ENCODE peak calls at places on chromosomes 5 and 9, in four cellular contexts. One of them, this sample, is unnamed.

GRCh38 chr5:180790020-180790419 is 12.6 kb downstream of the MGAT1 start:
- DNase-seq in CD8-positive, alpha-beta T cell: peak; percentile 42
- DNase-seq in gastrocnemius medialis: no peak
- DNase-seq in brain microvascular endothelial cell: no peak
- DNase-seq in this sample: no peak

GRCh38 chr5:140240987-140241706 is 61.8 kb downstream of the PFDN1 start:
- DNase-seq in CD8-positive, alpha-beta T cell: no peak
- DNase-seq in gastrocnemius medialis: peak; percentile 99
- DNase-seq in brain microvascular endothelial cell: peak; percentile 94
- DNase-seq in this sample: peak; percentile 93

GRCh38 chr5:56303511-56303910 is 70.4 kb upstream of the ANKRD55 start:
- DNase-seq in CD8-positive, alpha-beta T cell: no peak
- DNase-seq in gastrocnemius medialis: no peak
- DNase-seq in brain microvascular endothelial cell: no peak
- DNase-seq in this sample: no peak

GRCh38 chr9:95791695-95792094 is 83.8 kb upstream of the ERCC6L2 start:
- DNase-seq in CD8-positive, alpha-beta T cell: no peak
- DNase-seq in gastrocnemius medialis: no peak
- DNase-seq in brain microvascular endothelial cell: no peak
- DNase-seq in this sample: no peak

GRCh38 chr9:98806394-98807069 is 938 bp upstream of the GALNT12 start:
- DNase-seq in CD8-positive, alpha-beta T cell: no peak
- DNase-seq in gastrocnemius medialis: no peak
- DNase-seq in brain microvascular endothelial cell: no peak
- DNase-seq in this sample: no peak

GRCh38 chr5:107557051-107557658 is 113.6 kb downstream of the EFNA5 start:
- DNase-seq in CD8-positive, alpha-beta T cell: no peak
- DNase-seq in gastrocnemius medialis: peak; percentile 33
- DNase-seq in brain microvascular endothelial cell: peak; percentile 18
- DNase-seq in this sample: no peak

GRCh38 chr5:108925073-108925472 is 177.4 kb downstream of the FER start:
- DNase-seq in CD8-positive, alpha-beta T cell: no peak
- DNase-seq in gastrocnemius medialis: no peak
- DNase-seq in brain microvascular endothelial cell: no peak
- DNase-seq in this sample: no peak

GRCh38 chr5:152883061-152883460 is 478.0 kb upstream of the NMUR2 start:
- DNase-seq in CD8-positive, alpha-beta T cell: no peak
- DNase-seq in gastrocnemius medialis: no peak
- DNase-seq in brain microvascular endothelial cell: no peak
- DNase-seq in this sample: no peak

GRCh38 chr5:75513841-75514240 is 2.1 kb downstream of the POLK start:
- DNase-seq in CD8-positive, alpha-beta T cell: no peak
- DNase-seq in gastrocnemius medialis: no peak
- DNase-seq in brain microvascular endothelial cell: no peak
- DNase-seq in this sample: no peak

GRCh38 chr5:95866431-95867063 is 44.0 kb upstream of the GLRX start:
- DNase-seq in CD8-positive, alpha-beta T cell: no peak
- DNase-seq in gastrocnemius medialis: no peak
- DNase-seq in brain microvascular endothelial cell: no peak
- DNase-seq in this sample: no peak

GRCh38 chr5:160311491-160312138 is 749 bp downstream of the CCNJL start:
- DNase-seq in CD8-positive, alpha-beta T cell: no peak
- DNase-seq in gastrocnemius medialis: no peak
- DNase-seq in brain microvascular endothelial cell: no peak
- DNase-seq in this sample: no peak

GRCh38 chr9:4827224-4827623 is 34.5 kb downstream of the RCL1 start:
- DNase-seq in CD8-positive, alpha-beta T cell: no peak
- DNase-seq in gastrocnemius medialis: no peak
- DNase-seq in brain microvascular endothelial cell: no peak
- DNase-seq in this sample: no peak

GRCh38 chr5:77152441-77152840 is 58.0 kb upstream of the PDE8B start:
- DNase-seq in CD8-positive, alpha-beta T cell: no peak
- DNase-seq in gastrocnemius medialis: no peak
- DNase-seq in brain microvascular endothelial cell: no peak
- DNase-seq in this sample: no peak

GRCh38 chr9:82354260-82354659 is 365.7 kb downstream of the SPATA31D1 start:
- DNase-seq in CD8-positive, alpha-beta T cell: no peak
- DNase-seq in gastrocnemius medialis: no peak
- DNase-seq in brain microvascular endothelial cell: peak; percentile 87
- DNase-seq in this sample: no peak

GRCh38 chr5:120657083-120657482 is 193.0 kb downstream of the PRR16 start:
- DNase-seq in CD8-positive, alpha-beta T cell: no peak
- DNase-seq in gastrocnemius medialis: no peak
- DNase-seq in brain microvascular endothelial cell: no peak
- DNase-seq in this sample: no peak

GRCh38 chr5:147382776-147383175 is 127.1 kb downstream of the DPYSL3 start:
- DNase-seq in CD8-positive, alpha-beta T cell: no peak
- DNase-seq in gastrocnemius medialis: no peak
- DNase-seq in brain microvascular endothelial cell: no peak
- DNase-seq in this sample: no peak

GRCh38 chr5:124513216-124513615 is 233.2 kb downstream of the ZNF608 start:
- DNase-seq in CD8-positive, alpha-beta T cell: no peak
- DNase-seq in gastrocnemius medialis: no peak
- DNase-seq in brain microvascular endothelial cell: no peak
- DNase-seq in this sample: no peak

GRCh38 chr9:131593936-131594665 is 48.8 kb downstream of the PRRT1B start:
- DNase-seq in CD8-positive, alpha-beta T cell: no peak
- DNase-seq in gastrocnemius medialis: peak; percentile 91
- DNase-seq in brain microvascular endothelial cell: no peak
- DNase-seq in this sample: no peak

GRCh38 chr9:89038354-89039091 is 47.3 kb downstream of the S1PR3 start:
- DNase-seq in CD8-positive, alpha-beta T cell: no peak
- DNase-seq in gastrocnemius medialis: peak; percentile 50
- DNase-seq in brain microvascular endothelial cell: peak; percentile 65
- DNase-seq in this sample: no peak

GRCh38 chr5:32283539-32284377 is 29.0 kb downstream of the MTMR12 start:
- DNase-seq in CD8-positive, alpha-beta T cell: no peak
- DNase-seq in gastrocnemius medialis: no peak
- DNase-seq in brain microvascular endothelial cell: peak; percentile 40
- DNase-seq in this sample: no peak

GRCh38 chr5:54862036-54862435 is 123.4 kb downstream of the ESM1 start:
- DNase-seq in CD8-positive, alpha-beta T cell: no peak
- DNase-seq in gastrocnemius medialis: no peak
- DNase-seq in brain microvascular endothelial cell: no peak
- DNase-seq in this sample: no peak

GRCh38 chr9:13023498-13023897 is 248.7 kb downstream of the LURAP1L start:
- DNase-seq in CD8-positive, alpha-beta T cell: no peak
- DNase-seq in gastrocnemius medialis: no peak
- DNase-seq in brain microvascular endothelial cell: peak; percentile 34
- DNase-seq in this sample: no peak

GRCh38 chr5:65326912-65327311 is 154.8 kb downstream of the ADAMTS6 start:
- DNase-seq in CD8-positive, alpha-beta T cell: no peak
- DNase-seq in gastrocnemius medialis: no peak
- DNase-seq in brain microvascular endothelial cell: peak; percentile 27
- DNase-seq in this sample: no peak

GRCh38 chr5:140398379-140398811 is 3.2 kb upstream of the ANKHD1 start:
- DNase-seq in CD8-positive, alpha-beta T cell: no peak
- DNase-seq in gastrocnemius medialis: no peak
- DNase-seq in brain microvascular endothelial cell: no peak
- DNase-seq in this sample: no peak

GRCh38 chr9:97518909-97519307 is 17.4 kb downstream of the TMOD1 start:
- DNase-seq in CD8-positive, alpha-beta T cell: no peak
- DNase-seq in gastrocnemius medialis: peak; percentile 77
- DNase-seq in brain microvascular endothelial cell: no peak
- DNase-seq in this sample: peak; percentile 33

GRCh38 chr5:126811515-126812198 is 34.7 kb downstream of the LMNB1 start:
- DNase-seq in CD8-positive, alpha-beta T cell: peak; percentile 30
- DNase-seq in gastrocnemius medialis: no peak
- DNase-seq in brain microvascular endothelial cell: peak; percentile 78
- DNase-seq in this sample: no peak

GRCh38 chr5:151694035-151694485 is 7.3 kb upstream of the SPARC start:
- DNase-seq in CD8-positive, alpha-beta T cell: no peak
- DNase-seq in gastrocnemius medialis: no peak
- DNase-seq in brain microvascular endothelial cell: no peak
- DNase-seq in this sample: no peak

GRCh38 chr9:129084087-129084486 is 3.2 kb downstream of the DOLPP1 start:
- DNase-seq in CD8-positive, alpha-beta T cell: no peak
- DNase-seq in gastrocnemius medialis: no peak
- DNase-seq in brain microvascular endothelial cell: no peak
- DNase-seq in this sample: no peak

GRCh38 chr5:137254153-137254552 is 245.0 kb downstream of the SPOCK1 start:
- DNase-seq in CD8-positive, alpha-beta T cell: no peak
- DNase-seq in gastrocnemius medialis: no peak
- DNase-seq in brain microvascular endothelial cell: no peak
- DNase-seq in this sample: no peak

GRCh38 chr9:18891946-18892670 is 140.9 kb downstream of the SAXO1 start:
- DNase-seq in CD8-positive, alpha-beta T cell: no peak
- DNase-seq in gastrocnemius medialis: no peak
- DNase-seq in brain microvascular endothelial cell: no peak
- DNase-seq in this sample: no peak

GRCh38 chr5:98424681-98425454 is 348.6 kb upstream of the RGMB start:
- DNase-seq in CD8-positive, alpha-beta T cell: no peak
- DNase-seq in gastrocnemius medialis: no peak
- DNase-seq in brain microvascular endothelial cell: peak; percentile 11
- DNase-seq in this sample: no peak

GRCh38 chr9:3578786-3579185 is 53.0 kb upstream of the RFX3 start:
- DNase-seq in CD8-positive, alpha-beta T cell: no peak
- DNase-seq in gastrocnemius medialis: no peak
- DNase-seq in brain microvascular endothelial cell: peak; percentile 73
- DNase-seq in this sample: no peak

GRCh38 chr5:1492757-1493156 is 31.0 kb downstream of the LPCAT1 start:
- DNase-seq in CD8-positive, alpha-beta T cell: no peak
- DNase-seq in gastrocnemius medialis: no peak
- DNase-seq in brain microvascular endothelial cell: no peak
- DNase-seq in this sample: no peak

GRCh38 chr5:135053989-135054388 is 20.0 kb upstream of the PITX1 start:
- DNase-seq in CD8-positive, alpha-beta T cell: no peak
- DNase-seq in gastrocnemius medialis: no peak
- DNase-seq in brain microvascular endothelial cell: no peak
- DNase-seq in this sample: no peak
- H3K27me3 ChIP-seq in CD8-positive, alpha-beta T cell: no peaks in the 10 kb centered on the region
- H3K27me3 ChIP-seq in gastrocnemius medialis: no peaks in the 10 kb centered on the region
- H3K27me3 ChIP-seq in brain microvascular endothelial cell: peaks cover 35% of the 10 kb centered on the region
- H3K27me3 ChIP-seq in this sample: no peaks in the 10 kb centered on the region

GRCh38 chr5:41763537-41763936 is 106.7 kb downstream of the OXCT1 start:
- DNase-seq in CD8-positive, alpha-beta T cell: no peak
- DNase-seq in gastrocnemius medialis: no peak
- DNase-seq in brain microvascular endothelial cell: no peak
- DNase-seq in this sample: no peak
- H3K4me3 ChIP-seq in CD8-positive, alpha-beta T cell: no peak overlapping the region
- H3K4me3 ChIP-seq in gastrocnemius medialis: no peak overlapping the region
- H3K4me3 ChIP-seq in brain microvascular endothelial cell: no peak overlapping the region
- H3K4me3 ChIP-seq in this sample: no peak overlapping the region

DNA sequence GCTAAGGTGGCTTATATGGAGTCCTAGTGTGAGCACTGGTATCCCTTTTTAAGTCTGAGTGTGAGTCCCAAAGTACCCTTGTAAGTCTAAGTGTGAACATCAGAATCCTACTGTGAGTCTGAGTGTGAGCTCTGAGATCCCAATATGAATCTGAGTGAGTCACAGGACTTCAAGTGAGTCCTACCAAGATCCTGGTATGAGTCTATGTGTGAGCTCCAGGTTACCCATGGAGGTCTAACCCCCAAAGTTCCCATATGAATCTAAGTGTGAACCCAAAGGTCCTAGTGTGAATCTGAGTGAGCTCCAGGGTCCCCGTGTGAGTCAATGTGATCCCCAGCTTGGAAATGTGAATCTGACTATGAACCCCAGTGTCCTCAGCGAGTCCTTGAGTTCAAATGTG is 2.3 kb downstream of the CNTFR start:
- DNase-seq in CD8-positive, alpha-beta T cell: no peak
- DNase-seq in gastrocnemius medialis: no peak
- DNase-seq in brain microvascular endothelial cell: no peak
- DNase-seq in this sample: no peak
- H3K27me3 ChIP-seq in CD8-positive, alpha-beta T cell: peaks cover 40% of the 10 kb centered on the region
- H3K27me3 ChIP-seq in gastrocnemius medialis: no peaks in the 10 kb centered on the region
- H3K27me3 ChIP-seq in brain microvascular endothelial cell: peaks cover 93% of the 10 kb centered on the region
- H3K27me3 ChIP-seq in this sample: peaks cover 15% of the 10 kb centered on the region

GRCh38 chr5:14263700-14264099 is 120.6 kb downstream of the TRIO start:
- DNase-seq in CD8-positive, alpha-beta T cell: no peak
- DNase-seq in gastrocnemius medialis: no peak
- DNase-seq in brain microvascular endothelial cell: no peak
- DNase-seq in this sample: no peak

GRCh38 chr5:14265574-14265973 is 122.4 kb downstream of the TRIO start:
- DNase-seq in CD8-positive, alpha-beta T cell: no peak
- DNase-seq in gastrocnemius medialis: no peak
- DNase-seq in brain microvascular endothelial cell: peak; percentile 90
- DNase-seq in this sample: no peak

GRCh38 chr5:14266686-14267085 is 123.5 kb downstream of the TRIO start:
- DNase-seq in CD8-positive, alpha-beta T cell: no peak
- DNase-seq in gastrocnemius medialis: no peak
- DNase-seq in brain microvascular endothelial cell: no peak
- DNase-seq in this sample: no peak

GRCh38 chr5:14266171-14266570 is 123.0 kb downstream of the TRIO start:
- DNase-seq in CD8-positive, alpha-beta T cell: no peak
- DNase-seq in gastrocnemius medialis: no peak
- DNase-seq in brain microvascular endothelial cell: no peak
- DNase-seq in this sample: no peak

GRCh38 chr5:14264605-14265316 is 121.6 kb downstream of the TRIO start:
- DNase-seq in CD8-positive, alpha-beta T cell: peak; percentile 72
- DNase-seq in gastrocnemius medialis: peak; percentile 85
- DNase-seq in brain microvascular endothelial cell: peak; percentile 96
- DNase-seq in this sample: peak; percentile 93
- H3K4me3 ChIP-seq in CD8-positive, alpha-beta T cell: peak overlapping the region; percentile 31
- H3K4me3 ChIP-seq in gastrocnemius medialis: peak overlapping the region; percentile 34
- H3K4me3 ChIP-seq in brain microvascular endothelial cell: peak overlapping the region; percentile 16
- H3K4me3 ChIP-seq in this sample: peak overlapping the region; percentile 27

GRCh38 chr5:72539038-72539437 is 31.8 kb upstream of the ZNF366 start:
- DNase-seq in CD8-positive, alpha-beta T cell: no peak
- DNase-seq in gastrocnemius medialis: no peak
- DNase-seq in brain microvascular endothelial cell: no peak
- DNase-seq in this sample: no peak
- H3K27me3 ChIP-seq in CD8-positive, alpha-beta T cell: no peaks in the 10 kb centered on the region
- H3K27me3 ChIP-seq in gastrocnemius medialis: no peaks in the 10 kb centered on the region
- H3K27me3 ChIP-seq in brain microvascular endothelial cell: no peaks in the 10 kb centered on the region
- H3K27me3 ChIP-seq in this sample: no peaks in the 10 kb centered on the region

DNA sequence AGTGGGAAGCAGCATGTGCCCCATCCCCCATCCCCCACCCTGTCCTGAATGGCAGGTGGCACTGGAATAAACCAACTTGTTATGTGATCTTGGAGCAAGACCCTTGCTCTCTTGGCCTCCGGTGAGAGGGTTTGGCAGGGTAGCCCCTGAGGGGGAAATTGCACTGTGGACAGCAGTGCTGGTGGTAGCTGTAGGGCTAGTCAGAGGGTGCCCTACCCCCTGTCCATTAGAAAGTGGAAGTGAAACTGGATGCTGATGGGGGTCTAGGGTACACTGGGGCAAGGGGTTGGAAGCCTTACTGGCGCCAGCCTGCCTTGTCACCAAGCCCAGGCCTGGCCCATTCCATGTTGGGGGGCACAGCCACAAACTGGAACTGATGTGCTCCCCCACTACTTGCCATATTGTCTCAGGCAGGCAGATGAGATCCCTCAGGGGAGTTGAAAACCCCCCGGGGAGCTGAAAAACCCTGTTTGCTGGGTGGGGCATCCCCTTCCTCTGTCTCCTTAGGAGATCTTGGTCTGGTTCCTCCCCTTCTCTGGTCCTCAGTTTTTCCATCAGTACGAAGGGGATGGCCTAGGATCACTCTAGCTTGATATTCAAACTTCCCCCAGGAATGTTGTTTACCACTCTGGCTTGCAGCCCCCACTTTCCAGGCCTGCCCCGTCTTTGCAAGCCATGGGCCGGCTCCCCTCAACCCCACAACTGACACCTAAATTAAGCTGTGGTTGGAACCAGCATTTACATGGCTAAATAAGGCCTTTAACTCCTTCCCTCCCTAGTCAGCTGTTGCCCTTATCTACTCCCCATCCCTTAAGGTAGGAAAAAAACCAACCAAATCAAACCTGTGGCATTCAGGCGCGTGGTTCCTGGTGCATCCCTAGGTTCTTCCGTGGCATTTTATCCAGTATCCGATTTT is 14.4 kb upstream of the SYNPO start:
- DNase-seq in CD8-positive, alpha-beta T cell: no peak
- DNase-seq in gastrocnemius medialis: no peak
- DNase-seq in brain microvascular endothelial cell: no peak
- DNase-seq in this sample: no peak
- H3K4me3 ChIP-seq in CD8-positive, alpha-beta T cell: no peak overlapping the region
- H3K4me3 ChIP-seq in gastrocnemius medialis: peak overlapping the region; percentile 79
- H3K4me3 ChIP-seq in brain microvascular endothelial cell: peak overlapping the region; percentile 55
- H3K4me3 ChIP-seq in this sample: peak overlapping the region; percentile 81

This sample was measured in ascending aorta.